ENCODE peak calls at places on chromosomes 1 and 21, in five cellular contexts. S is NCI-H69; E is astrocyte of the spinal cord; N is activated effector memory CD4-positive, alpha-beta T cell treated with anti-CD3 and anti-CD28 coated beads, Interleukin-2, amount 50 U/mL, for 16 hours; L is SW480. V is an unnamed sample.

GRCh38 chr1:54077359-54077758 is 24.0 kb downstream of the TCEANC2 start:
- DNase-seq in L (no peak), S (no peak), E (no peak), N (no peak), V (no peak)

GRCh38 chr1:59771361-59771760 is 43.4 kb upstream of the HOOK1 start:
- DNase-seq in S (no peak), E (no peak), N (no peak), L (no peak), V (no peak)

GRCh38 chr1:7068552-7068951 is 283.3 kb downstream of the CAMTA1 start:
- DNase-seq in S (no peak), N (no peak), L (no peak), E (no peak), V (no peak)

GRCh38 chr1:30412241-30413110 is 310.9 kb downstream of the MATN1 start:
- DNase-seq in E (no peak), L (peak), S (no peak), N (peak), V (peak)

GRCh38 chr1:165153182-165153581 is 203.3 kb downstream of the LMX1A start:
- DNase-seq in S (peak), L (no peak), N (no peak), E (no peak), V (no peak)

GRCh38 chr1:34758751-34759150 is 789 bp upstream of the GJB4 start:
- DNase-seq in L (no peak), S (no peak), N (no peak), E (no peak), V (no peak)

GRCh38 chr1:23638786-23639241 is 52.8 kb upstream of the RPL11 start:
- DNase-seq in N (no peak), L (no peak), E (no peak), S (peak), V (no peak)

GRCh38 chr21:35316456-35316855 is 267.4 kb upstream of the RUNX1 start:
- DNase-seq in E (no peak), S (no peak), L (no peak), N (no peak), V (no peak)

GRCh38 chr1:174999926-175000696 is at the start of gene CACYBP:
- DNase-seq in S (peak), L (peak), N (no peak), E (peak), V (peak)

GRCh38 chr1:217089239-217090014 is 366.2 kb upstream of the ESRRG start:
- DNase-seq in N (no peak), L (peak), E (peak), S (peak), V (no peak)

GRCh38 chr1:109927908-109928307 is 17.3 kb downstream of the CSF1 start:
- DNase-seq in E (peak), N (no peak), S (no peak), L (no peak), V (peak)

GRCh38 chr1:58841455-58841854 is 57.6 kb upstream of the JUN start:
- DNase-seq in E (no peak), S (peak), N (peak), L (peak), V (no peak)

GRCh38 chr1:7223334-7224080 is 438.3 kb downstream of the CAMTA1 start:
- DNase-seq in S (peak), E (peak), L (no peak), N (no peak), V (no peak)

GRCh38 chr1:41558761-41559171 is 74.3 kb upstream of the EDN2 start:
- DNase-seq in L (no peak), N (peak), S (no peak), E (no peak), V (no peak)

GRCh38 chr1:91693542-91693941 is 192.4 kb downstream of the TGFBR3 start:
- DNase-seq in L (no peak), N (no peak), S (no peak), E (peak), V (no peak)

GRCh38 chr1:8569242-8569641 is 248.2 kb downstream of the RERE start:
- DNase-seq in E (no peak), N (no peak), L (no peak), S (no peak), V (no peak)

GRCh38 chr1:230301820-230302219 is 124.3 kb downstream of the PGBD5 start:
- DNase-seq in E (no peak), N (no peak), L (no peak), S (peak), V (no peak)

GRCh38 chr1:245677446-245678240 is 522.9 kb downstream of the KIF26B start:
- DNase-seq in S (no peak), L (no peak), N (peak), E (no peak), V (no peak)

GRCh38 chr1:20717452-20718342 is at the start of gene KIF17:
- DNase-seq in N (peak), L (no peak), E (peak), S (peak), V (peak)

GRCh38 chr1:197807739-197808453 is 32.6 kb upstream of the DENND1B start:
- DNase-seq in L (no peak), S (no peak), E (no peak), N (no peak), V (no peak)

GRCh38 chr1:203271018-203271743 is 34.1 kb upstream of the BTG2 start:
- DNase-seq in L (no peak), E (peak), S (peak), N (peak), V (peak)

GRCh38 chr1:12088607-12089006 is 25.5 kb downstream of the TNFRSF8 start:
- DNase-seq in S (no peak), N (peak), E (no peak), L (peak), V (no peak)

GRCh38 chr1:236663934-236664333 is 22.4 kb upstream of the ACTN2 start:
- DNase-seq in S (no peak), N (no peak), L (no peak), E (no peak), V (no peak)

GRCh38 chr1:76951185-76951584 is 83.9 kb downstream of the ST6GALNAC5 start:
- DNase-seq in E (peak), N (no peak), S (peak), L (no peak), V (no peak)